ENCODE peak calls at places on chromosomes 13 and 19, in nine cellular contexts. J, A, T, I, N, L, V, X and D are unnamed samples.

GRCh38 chr19:45467115-45467455 is 711 bp upstream of the FOSB start:
- DNase-seq in X (peak; percentile 27), V (no peak), N (no peak), A (no peak), I (no peak), J (peak; percentile 47), L (no peak), T (no peak), D (peak; percentile 4)

GRCh38 chr13:107205318-107206112 is 637.6 kb upstream of the ARGLU1 start:
- DNase-seq in V (peak; percentile 81), J (peak; percentile 75), T (peak; percentile 72), N (peak; percentile 25), X (peak; percentile 39), L (peak; percentile 62), I (peak; percentile 71), A (peak; percentile 92), D (peak; percentile 56)

GRCh38 chr13:80309926-80310325 is 31.0 kb downstream of the SPRY2 start:
- DNase-seq in V (no peak), T (no peak), A (no peak), X (no peak), L (no peak), J (no peak), I (no peak), N (no peak), D (no peak)

GRCh38 chr19:4640247-4641000 is 1.1 kb downstream of the TNFAIP8L1 start:
- DNase-seq in T (no peak), J (peak; percentile 50), V (no peak), A (peak; percentile 73), I (no peak), X (no peak), N (peak; percentile 28), L (no peak), D (no peak)

GRCh38 chr19:48991823-48992570 is 1.1 kb downstream of the GYS1 start:
- DNase-seq in N (peak; percentile 61), J (peak; percentile 64), X (no peak), V (peak; percentile 91), I (peak; percentile 61), A (peak; percentile 80), L (no peak), T (peak; percentile 82), D (peak; percentile 83)

GRCh38 chr13:111304041-111304544 is 16.3 kb upstream of the TEX29 start:
- DNase-seq in V (no peak), L (no peak), I (no peak), N (no peak), T (no peak), A (no peak), X (no peak), J (no peak), D (no peak)

GRCh38 chr19:28876604-28877123 is 336.3 kb downstream of the UQCRFS1 start:
- DNase-seq in I (no peak), V (no peak), X (no peak), N (no peak), J (no peak), L (no peak), A (no peak), T (no peak), D (peak; percentile 64)

GRCh38 chr13:99496322-99497142 is 4.7 kb upstream of the TM9SF2 start:
- DNase-seq in I (peak; percentile 21), T (peak; percentile 17), V (peak; percentile 49), N (peak; percentile 51), X (no peak), L (no peak), J (peak; percentile 67), A (no peak), D (peak; percentile 91)

GRCh38 chr13:27573265-27573664 is 47.1 kb downstream of the LNX2 start:
- DNase-seq in I (no peak), T (peak; percentile 22), V (peak; percentile 65), X (no peak), N (no peak), J (no peak), L (no peak), A (no peak), D (peak; percentile 4)

GRCh38 chr13:110103479-110103878 is 203.5 kb downstream of the COL4A1 start:
- DNase-seq in V (no peak), T (no peak), X (no peak), N (no peak), J (no peak), L (no peak), I (no peak), A (no peak), D (peak; percentile 36)

GRCh38 chr19:58355215-58355796 is 2.0 kb upstream of the A1BG start:
- DNase-seq in N (no peak), X (no peak), T (no peak), I (no peak), J (no peak), L (no peak), A (no peak), V (no peak), D (no peak)

GRCh38 chr19:58352760-58353671 is at the start of gene A1BG:
- DNase-seq in N (no peak), X (no peak), L (no peak), J (no peak), T (no peak), V (no peak), A (no peak), I (no peak), D (no peak)

GRCh38 chr19:58355891-58356235 is 2.6 kb upstream of the A1BG start:
- DNase-seq in J (no peak), L (no peak), X (no peak), V (no peak), A (no peak), T (no peak), I (no peak), N (no peak), D (no peak)

GRCh38 chr19:58353717-58354477 is 605 bp upstream of the A1BG start:
- DNase-seq in T (no peak), N (no peak), A (no peak), X (no peak), I (no peak), V (no peak), J (no peak), L (no peak), D (no peak)

DNA sequence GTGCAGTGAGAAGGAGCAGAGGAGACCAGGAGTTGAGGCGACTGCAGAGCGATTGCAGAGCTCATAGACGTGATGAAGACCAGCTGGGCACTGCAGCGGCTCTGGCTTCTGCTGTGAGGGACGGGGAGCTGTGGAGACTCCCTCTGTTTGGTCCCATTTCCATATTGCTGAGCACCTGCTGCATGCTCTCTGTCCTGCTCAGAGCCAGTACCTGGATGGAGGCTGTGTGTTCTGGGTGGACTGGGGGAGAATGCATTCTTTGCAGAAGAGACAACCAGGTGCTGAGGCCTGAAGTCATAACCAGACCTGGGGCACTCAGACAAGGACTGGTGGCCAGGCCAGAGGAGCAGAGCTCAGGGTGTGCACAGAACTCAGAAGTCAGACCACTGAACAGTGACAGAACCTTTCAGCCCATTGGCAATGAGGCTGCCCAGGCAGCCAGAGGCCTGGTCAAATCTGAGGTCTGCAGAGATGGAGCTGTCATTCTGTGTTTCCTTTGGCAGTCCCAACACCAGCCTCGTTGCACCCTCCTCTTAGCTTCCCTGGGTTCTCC is 1.3 kb upstream of the A1BG start:
- DNase-seq in T (no peak), N (no peak), J (no peak), V (no peak), I (no peak), X (no peak), L (no peak), A (no peak), D (no peak)
- H3K4me3 ChIP-seq in T (no peak overlapping the region), N (no peak overlapping the region), J (no peak overlapping the region), V (no peak overlapping the region), I (no peak overlapping the region), X (no peak overlapping the region), L (no peak overlapping the region), A (no peak overlapping the region), D (no peak overlapping the region)

DNA sequence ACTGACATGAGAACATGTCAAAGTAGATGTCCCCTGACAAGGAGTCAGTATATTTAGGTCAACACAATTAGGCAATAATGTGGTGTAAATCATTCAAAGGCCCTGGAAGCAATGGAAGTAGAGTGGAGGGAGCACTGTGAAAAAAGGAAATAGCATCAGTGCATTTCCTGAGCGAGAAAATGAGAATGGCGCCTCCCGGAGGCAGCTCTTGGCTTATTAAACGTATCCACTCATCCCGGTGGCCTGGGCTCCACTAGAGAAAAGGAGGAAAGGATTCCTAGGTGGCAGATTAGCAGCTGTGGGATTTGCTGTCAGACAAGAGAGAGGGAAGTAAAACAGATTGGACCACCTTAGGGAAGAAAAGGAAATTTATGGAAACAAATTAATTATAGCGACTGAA is 173.7 kb upstream of the TMTC4 start:
- DNase-seq in V (no peak), N (no peak), I (no peak), X (no peak), T (no peak), A (peak; percentile 53), J (peak; percentile 60), L (no peak), D (no peak)
- TF ChIP-seq CTCF in V (no peak), N (no peak), I (no peak), X (no peak), T (no peak), A (peak; percentile 49), J (peak; percentile 64), L (no peak), D (no peak)

GRCh38 chr19:18443831-18444230 is 5.9 kb upstream of the ISYNA1 start:
- DNase-seq in V (no peak), L (no peak), A (no peak), X (no peak), I (no peak), J (no peak), N (no peak), T (no peak), D (no peak)

GRCh38 chr19:18441804-18442788 is 4.2 kb upstream of the ISYNA1 start:
- DNase-seq in J (peak; percentile 24), T (no peak), A (no peak), L (no peak), N (no peak), I (no peak), X (no peak), V (no peak), D (no peak)

GRCh38 chr19:18443406-18443805 is 5.5 kb upstream of the ISYNA1 start:
- DNase-seq in L (no peak), N (no peak), I (no peak), T (no peak), J (no peak), X (no peak), V (no peak), A (no peak), D (no peak)

GRCh38 chr19:18444513-18444912 is 6.6 kb upstream of the ISYNA1 start:
- DNase-seq in J (no peak), X (no peak), T (no peak), V (no peak), N (no peak), I (no peak), L (no peak), A (no peak), D (no peak)

GRCh38 chr19:18442941-18443340 is 5.0 kb upstream of the ISYNA1 start:
- DNase-seq in A (no peak), N (no peak), I (no peak), T (no peak), L (no peak), J (no peak), X (no peak), V (no peak), D (no peak)
- H3K4me3 ChIP-seq in A (no peak overlapping the region), N (no peak overlapping the region), I (no peak overlapping the region), T (no peak overlapping the region), L (no peak overlapping the region), J (no peak overlapping the region), X (no peak overlapping the region), V (no peak overlapping the region), D (no peak overlapping the region)

DNA sequence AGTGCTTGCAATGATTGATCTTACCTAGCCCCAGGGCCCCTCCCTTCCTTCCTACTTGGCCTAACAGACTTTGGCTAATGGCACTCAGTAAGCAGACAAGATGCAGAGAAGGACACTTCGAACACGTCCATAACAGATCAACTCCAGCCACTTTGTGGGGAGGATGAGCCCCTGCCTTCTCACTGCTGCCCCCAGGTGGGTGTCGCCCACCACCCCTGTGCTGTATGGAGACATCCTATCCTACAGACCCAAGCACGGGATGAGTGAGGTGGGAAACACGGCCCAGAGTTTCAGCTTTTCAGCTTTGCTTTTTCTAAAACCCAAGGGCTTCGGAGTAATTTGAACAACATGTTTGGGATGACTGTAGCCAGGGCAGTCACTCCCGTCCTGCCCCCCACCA is 5.5 kb downstream of the SLC7A1 start:
- DNase-seq in T (no peak), V (no peak), N (no peak), X (no peak), A (peak; percentile 83), I (no peak), J (peak; percentile 62), L (no peak), D (no peak)
- TF ChIP-seq CTCF in T (no peak), V (peak; percentile 22), N (no peak), X (peak; percentile 54), A (peak; percentile 71), I (no peak), J (peak; percentile 64), L (no peak), D (peak; percentile 12)